ENCODE peak calls at places on chromosomes 5 and 9, in ten cellular contexts. K is lower leg skin, A is foreskin fibroblast, W is tibial nerve, J is tibial artery, S is upper lobe of right lung, U is IMR-90, E is heart left ventricle, I is GM23248, P is breast epithelium. R is an unnamed sample.
A peak's percentile ranks its signal among the peaks of the same experiment; 100 is the strongest.

GRCh38 chr5:150175536-150175935 is 9.0 kb downstream of the CDX1 start:
- DNase-seq in K (no peak), A (peak; percentile 63), W (no peak), J (no peak), S (no peak), U (peak; percentile 25), E (no peak), I (peak; percentile 56), P (no peak), R (no peak)

GRCh38 chr5:72412283-72413055 is 92.3 kb downstream of the PTCD2 start:
- DNase-seq in K (no peak), A (peak; percentile 63), W (no peak), J (no peak), S (no peak), U (peak; percentile 65), E (no peak), I (peak; percentile 72), P (no peak), R (no peak)

GRCh38 chr9:115810166-115810565 is 343.4 kb upstream of the PAPPA start:
- DNase-seq in K (no peak), A (no peak), W (no peak), J (no peak), S (no peak), U (no peak), E (no peak), I (no peak), P (no peak), R (no peak)

GRCh38 chr9:36045610-36046009 is 8.9 kb downstream of the RECK start:
- DNase-seq in K (no peak), A (peak; percentile 72), W (no peak), J (no peak), S (no peak), U (no peak), E (no peak), I (peak; percentile 49), P (no peak), R (no peak)

GRCh38 chr9:112861638-112862555 is 28.8 kb downstream of the SLC46A2 start:
- DNase-seq in K (no peak), A (peak; percentile 18), W (no peak), J (peak; percentile 76), S (peak; percentile 72), U (peak; percentile 67), E (peak; percentile 37), I (peak; percentile 55), P (no peak), R (no peak)

GRCh38 chr5:16169550-16169949 is 10.0 kb downstream of the MARCHF11 start:
- DNase-seq in K (no peak), A (no peak), W (no peak), J (no peak), S (no peak), U (no peak), E (no peak), I (no peak), P (no peak), R (no peak)

GRCh38 chr5:82421119-82421518 is 143.0 kb upstream of the RPS23 start:
- DNase-seq in K (no peak), A (peak; percentile 94), W (no peak), J (no peak), S (no peak), U (peak; percentile 89), E (no peak), I (peak; percentile 82), P (no peak), R (peak; percentile 94)

GRCh38 chr5:32193591-32193990 is 19.5 kb upstream of the GOLPH3 start:
- DNase-seq in K (peak; percentile 65), A (peak; percentile 91), W (peak; percentile 54), J (peak; percentile 95), S (peak; percentile 90), U (peak; percentile 77), E (peak; percentile 90), I (peak; percentile 65), P (peak; percentile 87), R (peak; percentile 89)

GRCh38 chr9:121634800-121635261 is 16.6 kb upstream of the DAB2IP start:
- DNase-seq in K (no peak), A (peak; percentile 48), W (no peak), J (no peak), S (no peak), U (peak; percentile 13), E (no peak), I (peak; percentile 30), P (no peak), R (no peak)

DNA sequence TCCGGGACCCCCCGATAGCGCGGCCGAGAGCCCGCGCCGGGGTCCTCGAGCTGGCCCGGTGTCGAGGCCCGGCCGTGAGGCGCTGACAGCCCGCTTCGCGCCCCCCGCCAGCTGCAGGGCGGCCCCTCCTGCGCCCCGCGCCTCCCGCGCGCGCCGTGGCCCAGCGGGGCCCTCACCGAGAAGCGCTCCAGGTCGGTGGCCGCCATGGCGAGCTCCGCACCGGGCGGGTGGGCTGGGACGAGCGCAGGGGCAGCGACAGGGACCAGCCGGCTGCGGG is 169 bp downstream of the SEPTIN8 start:
- DNase-seq in K (no peak), A (no peak), W (no peak), J (no peak), S (no peak), U (no peak), E (peak; percentile 21), I (no peak), P (no peak), R (no peak)
- H3K4me3 ChIP-seq in K (peak overlapping the region; percentile 44), A (peak overlapping the region; percentile 78), W (peak overlapping the region; percentile 89), J (peak overlapping the region; percentile 63), S (peak overlapping the region; percentile 73), U (peak overlapping the region; percentile 65), E (peak overlapping the region; percentile 97), I (peak overlapping the region; percentile 83), P (peak overlapping the region; percentile 81), R (peak overlapping the region; percentile 74)

GRCh38 chr9:70257512-70257911 is 1.3 kb upstream of the SMC5 start:
- DNase-seq in K (no peak), A (peak; percentile 5), W (no peak), J (no peak), S (no peak), U (no peak), E (no peak), I (no peak), P (no peak), R (no peak)

GRCh38 chr9:70256123-70256551 is 2.6 kb upstream of the SMC5 start:
- DNase-seq in K (no peak), A (peak; percentile 83), W (no peak), J (no peak), S (no peak), U (peak; percentile 89), E (no peak), I (peak; percentile 79), P (no peak), R (peak; percentile 74)

GRCh38 chr9:70258692-70259511 is at the start of gene SMC5:
- DNase-seq in K (peak; percentile 86), A (peak; percentile 98), W (peak; percentile 75), J (peak; percentile 95), S (peak; percentile 95), U (peak; percentile 92), E (peak; percentile 92), I (peak; percentile 95), P (peak; percentile 87), R (peak; percentile 91)

GRCh38 chr9:70257991-70258691 is 637 bp upstream of the SMC5 start:
- DNase-seq in K (no peak), A (peak; percentile 59), W (peak; percentile 22), J (no peak), S (peak; percentile 88), U (peak; percentile 48), E (peak; percentile 23), I (peak; percentile 68), P (peak; percentile 74), R (no peak)

GRCh38 chr9:70255521-70255920 is 3.3 kb upstream of the SMC5 start:
- DNase-seq in K (no peak), A (peak; percentile 39), W (no peak), J (no peak), S (no peak), U (peak; percentile 45), E (no peak), I (peak; percentile 66), P (no peak), R (peak; percentile 31)
- H3K4me3 ChIP-seq in K (no peak overlapping the region), A (peak overlapping the region; percentile 51), W (no peak overlapping the region), J (peak overlapping the region; percentile 80), S (peak overlapping the region; percentile 87), U (peak overlapping the region; percentile 26), E (no peak overlapping the region), I (peak overlapping the region; percentile 92), P (no peak overlapping the region), R (peak overlapping the region; percentile 79)

GRCh38 chr5:19411936-19412335 is 576.1 kb downstream of the CDH18 start:
- DNase-seq in K (no peak), A (no peak), W (no peak), J (no peak), S (no peak), U (no peak), E (no peak), I (no peak), P (no peak), R (no peak)
- H3K4me3 ChIP-seq in K (no peak overlapping the region), A (no peak overlapping the region), W (no peak overlapping the region), J (no peak overlapping the region), S (no peak overlapping the region), U (no peak overlapping the region), E (no peak overlapping the region), I (no peak overlapping the region), P (no peak overlapping the region), R (no peak overlapping the region)

DNA sequence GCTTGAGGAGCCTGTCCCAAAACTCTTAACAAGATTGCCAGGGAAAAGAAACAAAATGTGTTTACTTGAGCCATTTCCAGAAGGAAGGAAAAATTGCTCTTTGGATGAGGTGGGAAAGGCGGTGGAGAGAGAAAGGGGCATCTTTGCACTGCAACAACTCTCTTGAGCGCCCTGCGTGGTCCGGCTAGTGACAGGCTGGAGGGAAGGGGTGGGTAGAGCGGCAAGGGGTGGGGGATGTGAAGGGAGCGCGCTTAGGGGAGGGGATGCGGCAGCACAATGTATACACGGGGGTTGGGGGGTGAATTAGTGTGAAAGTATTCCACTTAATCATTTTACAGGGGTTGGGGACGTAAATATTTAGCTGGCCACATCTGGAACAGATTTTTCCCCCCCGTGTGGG is 1.3 kb downstream of the FGF10 start:
- DNase-seq in K (no peak), A (no peak), W (no peak), J (no peak), S (no peak), U (no peak), E (no peak), I (no peak), P (no peak), R (no peak)
- H3K4me3 ChIP-seq in K (no peak overlapping the region), A (no peak overlapping the region), W (peak overlapping the region; percentile 37), J (peak overlapping the region; percentile 60), S (peak overlapping the region; percentile 51), U (no peak overlapping the region), E (no peak overlapping the region), I (no peak overlapping the region), P (peak overlapping the region; percentile 49), R (no peak overlapping the region)

R was measured in skeletal muscle cell.